ENCODE peak calls at places on chromosomes 3 and 15, in six cellular contexts. Z is esophagus muscularis mucosa, N is hepatocyte, V is IMR-90, X is heart left ventricle, R is Peyer's patch. Q is an unnamed sample. For H3K36me3, the result is how much of the 10 kb centered on the place peaks cover.

GRCh38 chr15:63487076-63487757 is 17.2 kb upstream of the USP3 start:
- DNase-seq in V (peak), R (peak), X (peak), Z (peak), N (peak), Q (peak)

GRCh38 chr15:75786564-75786925 is 56.7 kb upstream of the UBE2Q2 start:
- DNase-seq in R (no peak), V (no peak), X (no peak), Z (no peak), N (no peak), Q (no peak)

GRCh38 chr3:108410531-108410984 is 99.8 kb downstream of the MYH15 start:
- DNase-seq in V (no peak), N (no peak), Z (no peak), R (no peak), X (no peak), Q (no peak)

GRCh38 chr15:36601497-36601932 is 22.1 kb downstream of the CDIN1 start:
- DNase-seq in Z (no peak), V (peak), X (peak), N (peak), R (no peak), Q (no peak)

GRCh38 chr15:44654858-44655257 is 8.6 kb downstream of the SPG11 start:
- DNase-seq in Z (no peak), X (no peak), V (peak), N (no peak), R (no peak), Q (peak)

GRCh38 chr15:33152502-33153109 is 41.9 kb downstream of the FMN1 start:
- DNase-seq in X (no peak), Z (no peak), N (no peak), R (no peak), V (peak), Q (no peak)

GRCh38 chr3:10374311-10374710 is 53.4 kb upstream of the SEC13 start:
- DNase-seq in V (no peak), Z (no peak), N (no peak), R (no peak), X (no peak), Q (no peak)

GRCh38 chr3:53820084-53820483 is 26.1 kb downstream of the CHDH start:
- DNase-seq in N (no peak), X (no peak), R (no peak), V (no peak), Z (no peak), Q (no peak)

GRCh38 chr3:38521391-38521987 is 25.3 kb downstream of the EXOG start:
- DNase-seq in R (peak), V (peak), X (peak), Z (no peak), N (peak), Q (peak)

GRCh38 chr15:92907880-92908279 is 7.8 kb downstream of the CHD2 start:
- DNase-seq in R (no peak), N (peak), X (no peak), Z (no peak), V (peak), Q (peak)

GRCh38 chr15:32683906-32684584 is 33.8 kb upstream of the GREM1 start:
- DNase-seq in X (peak), V (peak), N (no peak), R (no peak), Z (no peak), Q (no peak)

GRCh38 chr15:90845201-90845949 is 23.0 kb upstream of the FURIN start:
- DNase-seq in R (peak), Z (no peak), X (no peak), N (peak), V (peak), Q (peak)

GRCh38 chr15:63156708-63157065 is 590 bp downstream of the RPS27L start:
- DNase-seq in V (peak), Z (no peak), X (peak), N (peak), R (peak), Q (peak)

GRCh38 chr3:177105623-177106022 is 91.7 kb downstream of the TBL1XR1 start:
- DNase-seq in R (no peak), N (no peak), V (no peak), X (no peak), Z (no peak), Q (no peak)

GRCh38 chr15:80173022-80173759 is 20.4 kb downstream of the FAH start:
- DNase-seq in X (peak), V (peak), N (peak), Z (no peak), R (peak), Q (peak)

GRCh38 chr3:124461838-124462632 is 268.2 kb upstream of the UMPS start:
- DNase-seq in V (no peak), Z (no peak), X (no peak), R (no peak), N (no peak), Q (no peak)

GRCh38 chr15:81360491-81360890 is 13.5 kb downstream of the TMC3 start:
- DNase-seq in N (no peak), V (no peak), Z (peak), R (no peak), X (no peak), Q (no peak)

GRCh38 chr15:84928843-84929168 is 44.3 kb downstream of the SLC28A1 start:
- DNase-seq in V (no peak), R (no peak), N (no peak), X (no peak), Z (no peak), Q (no peak)

GRCh38 chr3:53938645-53939044 is 47.0 kb upstream of the SELENOK start:
- DNase-seq in N (peak), X (no peak), Z (no peak), V (peak), R (peak), Q (peak)

GRCh38 chr15:31060429-31061140 is 40.9 kb downstream of the TRPM1 start:
- DNase-seq in N (no peak), V (no peak), X (no peak), Z (no peak), R (no peak), Q (no peak)

GRCh38 chr15:81256916-81257315 is 60.2 kb downstream of the IL16 start:
- DNase-seq in Z (no peak), V (peak), R (no peak), X (no peak), N (peak), Q (peak)

GRCh38 chr3:50136714-50137405 is 18.3 kb upstream of the SEMA3F start:
- DNase-seq in V (no peak), X (no peak), Z (no peak), N (no peak), R (no peak), Q (no peak)

GRCh38 chr3:161316006-161316689 is 55.2 kb downstream of the SPTSSB start:
- DNase-seq in V (no peak), N (no peak), R (no peak), X (no peak), Z (no peak), Q (no peak)

GRCh38 chr3:131804565-131805133 is 230.2 kb downstream of the CPNE4 start:
- DNase-seq in X (peak), V (no peak), Z (peak), N (peak), R (no peak), Q (no peak)

GRCh38 chr15:69794643-69795461 is 302.9 kb downstream of the TLE3 start:
- DNase-seq in Z (no peak), N (no peak), V (peak), R (peak), X (no peak), Q (no peak)

GRCh38 chr3:37228734-37229133 is 54.4 kb upstream of the LRRFIP2 start:
- DNase-seq in X (no peak), Z (no peak), N (no peak), V (no peak), R (no peak), Q (no peak)

GRCh38 chr3:124760601-124761000 is 30.3 kb downstream of the UMPS start:
- DNase-seq in Z (no peak), V (peak), R (no peak), N (peak), X (no peak), Q (peak)

GRCh38 chr15:38041576-38041975 is 107.1 kb downstream of the TMCO5A start:
- DNase-seq in Z (no peak), X (no peak), R (no peak), N (peak), V (peak), Q (peak)

GRCh38 chr15:41480396-41481140 is 13.1 kb upstream of the ITPKA start:
- DNase-seq in Z (no peak), X (no peak), N (no peak), R (no peak), V (no peak), Q (no peak)

GRCh38 chr3:50930371-50931208 is 255.9 kb downstream of the DOCK3 start:
- DNase-seq in X (no peak), Z (no peak), R (no peak), N (no peak), V (no peak), Q (no peak)

GRCh38 chr3:48708481-48708889 is 8.5 kb downstream of the IP6K2 start:
- DNase-seq in V (peak), X (no peak), N (no peak), R (no peak), Z (no peak), Q (no peak)

GRCh38 chr3:157301027-157301663 is 135.5 kb upstream of the PTX3 start:
- DNase-seq in R (no peak), Z (no peak), N (no peak), V (no peak), X (no peak), Q (no peak)

GRCh38 chr15:23855260-23855659 is 168.2 kb upstream of the NDN start:
- DNase-seq in Z (no peak), V (no peak), N (no peak), X (no peak), R (no peak), Q (no peak)

DNA sequence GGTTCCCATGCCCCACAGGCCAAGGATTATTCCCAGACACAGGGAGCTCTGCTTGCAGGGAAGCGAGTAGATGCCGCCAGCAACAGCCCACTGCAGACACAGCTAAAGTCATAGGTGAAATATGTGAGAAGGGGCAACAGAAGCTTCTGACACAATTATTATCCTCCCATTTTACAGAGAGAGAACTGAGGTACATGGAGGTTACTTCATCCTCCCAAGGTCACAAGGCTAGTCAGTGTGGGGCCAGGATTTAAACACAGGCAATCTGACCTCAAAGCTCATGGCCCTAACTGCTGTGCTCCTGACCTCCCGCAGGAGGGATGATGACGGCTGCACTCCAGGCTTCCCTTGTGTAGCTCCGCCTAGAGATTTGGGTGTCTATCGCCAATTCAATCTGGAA is 15.7 kb upstream of the FSIP1 start:
- DNase-seq in N (no peak), X (no peak), V (no peak), Z (no peak), R (no peak), Q (no peak)
- H3K36me3 ChIP-seq in N (under half), X (under half), V (under half), Z (under half), R (under half), Q (under half)

GRCh38 chr3:195876297-195877031 is 31.9 kb downstream of the TNK2 start:
- DNase-seq in X (no peak), Z (no peak), N (peak), V (no peak), R (peak), Q (no peak)

GRCh38 chr3:195873971-195874370 is 34.4 kb downstream of the TNK2 start:
- DNase-seq in Z (no peak), V (peak), R (no peak), N (no peak), X (no peak), Q (no peak)

GRCh38 chr3:195877767-195878423 is 30.5 kb downstream of the TNK2 start:
- DNase-seq in R (no peak), Z (no peak), N (no peak), V (no peak), X (no peak), Q (no peak)

GRCh38 chr3:195877136-195877715 is 31.1 kb downstream of the TNK2 start:
- DNase-seq in X (no peak), R (no peak), N (no peak), Z (no peak), V (no peak), Q (no peak)

GRCh38 chr3:195875482-195876236 is 32.7 kb downstream of the TNK2 start:
- DNase-seq in V (no peak), Z (no peak), R (no peak), N (no peak), X (no peak), Q (no peak)
- H3K36me3 ChIP-seq in V (under half), Z (under half), R (under half), N (under half), X (under half), Q (under half)

GRCh38 chr3:197135212-197135611 is 105.6 kb upstream of the MELTF start:
- DNase-seq in R (no peak), X (no peak), N (no peak), Z (no peak), V (no peak), Q (no peak)
- H3K36me3 ChIP-seq in R (under half), X (under half), N (under half), Z (under half), V (under half), Q (half or more)

GRCh38 chr3:6220361-6220957 is 640.5 kb upstream of the GRM7 start:
- DNase-seq in Z (no peak), N (no peak), X (no peak), V (no peak), R (no peak), Q (no peak)

GRCh38 chr3:6216135-6216792 is 644.7 kb upstream of the GRM7 start:
- DNase-seq in R (no peak), N (no peak), Z (no peak), V (no peak), X (no peak), Q (no peak)

GRCh38 chr3:6223572-6223971 is 637.3 kb upstream of the GRM7 start:
- DNase-seq in R (no peak), X (no peak), V (no peak), N (no peak), Z (no peak), Q (no peak)

DNA sequence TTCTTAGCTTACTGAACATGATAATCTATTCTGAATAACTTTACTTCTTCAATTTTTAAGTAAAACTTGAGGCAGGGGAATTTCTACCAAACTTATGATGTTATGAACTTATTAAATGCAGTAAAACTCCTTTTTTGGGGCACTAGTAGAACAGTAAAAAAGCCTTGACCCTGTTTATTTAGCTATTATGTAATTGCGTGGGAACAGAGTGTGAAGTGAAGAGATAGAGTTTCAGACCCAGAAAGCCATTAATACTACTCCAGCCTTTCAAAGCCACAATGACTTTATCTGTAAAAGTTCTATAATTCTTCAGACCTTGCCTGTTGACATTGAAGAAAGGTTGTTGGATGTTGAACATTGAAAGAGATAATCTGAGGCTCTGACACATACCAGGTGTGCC is 638.8 kb upstream of the GRM7 start:
- DNase-seq in N (no peak), R (no peak), X (no peak), V (no peak), Z (no peak), Q (no peak)
- H3K36me3 ChIP-seq in N (under half), R (under half), X (under half), V (under half), Z (under half), Q (under half)

Q was measured in A673.